ENCODE peak calls at places on chromosomes 3 and 15, in five cellular contexts. R is GM23248, H is T-helper 17 cell, U is fibroblast of gingiva, P is frontal cortex. J is an unnamed sample.

GRCh38 chr3:184679056-184679502 is 32.8 kb downstream of the MAGEF1 start:
- DNase-seq in R (no peak), H (no peak), U (peak), P (no peak), J (peak)

GRCh38 chr15:57610130-57610529 is 18.4 kb downstream of the MYZAP start:
- DNase-seq in R (peak), H (no peak), U (peak), P (peak), J (peak)

GRCh38 chr15:29322407-29322806 is 52.8 kb upstream of the NSMCE3 start:
- DNase-seq in R (no peak), H (no peak), U (no peak), P (no peak), J (no peak)

GRCh38 chr3:146187334-146187950 is 26.5 kb upstream of the PLOD2 start:
- DNase-seq in R (peak), H (no peak), U (peak), P (peak), J (peak)

GRCh38 chr3:147614210-147614609 is 205.0 kb downstream of the ZIC1 start:
- DNase-seq in R (no peak), H (no peak), U (no peak), P (no peak), J (no peak)

GRCh38 chr15:49864251-49864650 is 243.4 kb downstream of the DTWD1 start:
- DNase-seq in R (peak), H (no peak), U (peak), P (no peak), J (no peak)

GRCh38 chr3:146421814-146422748 is 47.3 kb downstream of the PLSCR2 start:
- DNase-seq in R (peak), H (no peak), U (peak), P (no peak), J (peak)

GRCh38 chr15:58551084-58551763 is 119.4 kb downstream of the LIPC start:
- DNase-seq in R (no peak), H (no peak), U (no peak), P (no peak), J (no peak)

GRCh38 chr3:4245671-4246070 is 57.5 kb upstream of the SETMAR start:
- DNase-seq in R (no peak), H (no peak), U (no peak), P (no peak), J (no peak)

GRCh38 chr15:99504071-99504822 is 61.5 kb upstream of the MEF2A start:
- DNase-seq in R (no peak), H (no peak), U (no peak), P (no peak), J (no peak)

GRCh38 chr3:156606729-156607128 is 51.8 kb upstream of the SSR3 start:
- DNase-seq in R (peak), H (no peak), U (no peak), P (no peak), J (peak)

GRCh38 chr3:57999423-58000115 is 8.7 kb upstream of the FLNB start:
- DNase-seq in R (no peak), H (no peak), U (no peak), P (no peak), J (no peak)